ENCODE peak calls at places on chromosome 9, in eight cellular contexts. N is HCEC 1CT, P is T-helper 17 cell, F is NCI-H460, A is stomach, Z is T1000, D is hippocampal formation, L is OCI-LY7. K is an unnamed sample.

GRCh38 chr9:118336167-118336951 is 632.2 kb downstream of the TLR4 start:
- DNase-seq in F (no peak), Z (no peak), P (no peak), D (no peak), L (no peak), N (no peak), A (no peak), K (no peak)

GRCh38 chr9:137317021-137317978 is 15.2 kb upstream of the NRARP start:
- DNase-seq in F (no peak), D (no peak), N (no peak), L (no peak), A (peak; percentile 19), Z (no peak), P (peak; percentile 8), K (no peak)

GRCh38 chr9:76943071-76943470 is 37.2 kb upstream of the PRUNE2 start:
- DNase-seq in L (no peak), Z (no peak), A (no peak), P (no peak), D (no peak), F (no peak), N (no peak), K (peak; percentile 27)

GRCh38 chr9:133428579-133429215 is 6.5 kb downstream of the ADAMTS13 start:
- DNase-seq in D (no peak), N (no peak), P (no peak), F (no peak), Z (no peak), L (no peak), A (peak; percentile 43), K (peak; percentile 31)

GRCh38 chr9:89533396-89534187 is 35.7 kb upstream of the SEMA4D start:
- DNase-seq in Z (no peak), F (no peak), D (no peak), L (no peak), P (no peak), A (no peak), N (no peak), K (no peak)

GRCh38 chr9:19185191-19185590 is 45.3 kb upstream of the DENND4C start:
- DNase-seq in A (no peak), N (no peak), L (no peak), D (no peak), Z (no peak), F (no peak), P (no peak), K (no peak)

GRCh38 chr9:21994526-21994995 is at the start of gene CDKN2B-AS1:
- DNase-seq in P (peak; percentile 43), Z (peak; percentile 60), F (no peak), N (peak; percentile 69), D (peak; percentile 22), L (peak; percentile 92), A (peak; percentile 52), K (peak; percentile 49)

GRCh38 chr9:76692448-76693129 is 71.6 kb upstream of the PCA3 start:
- DNase-seq in D (no peak), N (no peak), Z (no peak), P (no peak), F (no peak), L (no peak), A (no peak), K (no peak)

GRCh38 chr9:70031141-70031545 is 12.5 kb upstream of the MAMDC2 start:
- DNase-seq in Z (peak; percentile 41), D (no peak), P (no peak), N (peak; percentile 65), L (no peak), F (no peak), A (no peak), K (no peak)

GRCh38 chr9:111876179-111876578 is 20.4 kb upstream of the UGCG start:
- DNase-seq in N (no peak), L (no peak), D (no peak), A (no peak), Z (no peak), P (no peak), F (no peak), K (no peak)

GRCh38 chr9:15837079-15837679 is 284.3 kb downstream of the CCDC171 start:
- DNase-seq in D (no peak), P (no peak), A (no peak), N (peak; percentile 57), L (peak; percentile 60), F (peak; percentile 49), Z (no peak), K (no peak)

GRCh38 chr9:98970532-98971041 is 26.9 kb downstream of the COL15A1 start:
- DNase-seq in A (no peak), D (no peak), Z (no peak), P (no peak), L (no peak), F (no peak), N (no peak), K (no peak)

GRCh38 chr9:89760123-89760522 is 155.3 kb downstream of the GADD45G start:
- DNase-seq in D (no peak), N (no peak), L (no peak), A (no peak), Z (no peak), F (no peak), P (no peak), K (no peak)

GRCh38 chr9:98880311-98881015 is 63.2 kb upstream of the COL15A1 start:
- DNase-seq in L (no peak), F (no peak), Z (no peak), P (no peak), A (no peak), N (no peak), D (no peak), K (no peak)

GRCh38 chr9:106717686-106718085 is 145.3 kb upstream of the ZNF462 start:
- DNase-seq in Z (no peak), P (no peak), N (peak; percentile 85), A (no peak), L (no peak), D (no peak), F (no peak), K (no peak)

GRCh38 chr9:122347348-122348287 is 23.2 kb upstream of the PTGS1 start:
- DNase-seq in F (no peak), P (no peak), L (no peak), N (peak; percentile 47), D (no peak), A (no peak), Z (no peak), K (peak; percentile 65)

GRCh38 chr9:7174301-7174700 is 416.5 kb downstream of the KDM4C start:
- DNase-seq in D (no peak), Z (no peak), N (no peak), A (no peak), P (no peak), L (no peak), F (no peak), K (no peak)

GRCh38 chr9:129500166-129500862 is 120.6 kb downstream of the C9orf50 start:
- DNase-seq in A (no peak), N (no peak), Z (no peak), F (no peak), L (no peak), P (no peak), D (no peak), K (no peak)

GRCh38 chr9:95458666-95459065 is 58.1 kb downstream of the PTCH1 start:
- DNase-seq in A (no peak), F (no peak), Z (no peak), N (no peak), P (no peak), D (no peak), L (no peak), K (no peak)

GRCh38 chr9:111728143-111728542 is 66.6 kb downstream of the SHOC1 start:
- DNase-seq in P (no peak), L (no peak), Z (no peak), F (no peak), N (no peak), A (no peak), D (no peak), K (no peak)

GRCh38 chr9:75041041-75041440 is 12.9 kb upstream of the CARNMT1 start:
- DNase-seq in A (no peak), Z (no peak), N (peak; percentile 73), L (no peak), D (no peak), P (no peak), F (no peak), K (no peak)

GRCh38 chr9:132214027-132214622 is 52.3 kb downstream of the NTNG2 start:
- DNase-seq in P (no peak), N (peak; percentile 73), Z (peak; percentile 87), A (peak; percentile 38), D (peak; percentile 79), L (no peak), F (peak; percentile 27), K (no peak)

GRCh38 chr9:136546697-136547481 is 1.0 kb upstream of the NOTCH1 start:
- DNase-seq in F (peak; percentile 47), A (peak; percentile 83), P (peak; percentile 36), L (peak; percentile 60), N (peak; percentile 14), D (peak; percentile 29), Z (peak; percentile 16), K (peak; percentile 81)

GRCh38 chr9:130421154-130421801 is 23.5 kb upstream of the ASS1 start:
- DNase-seq in L (no peak), P (no peak), A (no peak), F (no peak), D (no peak), N (no peak), Z (no peak), K (no peak)

GRCh38 chr9:108552459-108553040 is 303.2 kb downstream of the ACTL7B start:
- DNase-seq in F (peak; percentile 11), P (no peak), L (no peak), N (no peak), D (no peak), A (peak; percentile 70), Z (no peak), K (peak; percentile 64)

GRCh38 chr9:121797056-121797455 is 145.6 kb downstream of the DAB2IP start:
- DNase-seq in A (no peak), P (no peak), L (no peak), N (no peak), Z (no peak), D (no peak), F (no peak), K (no peak)

GRCh38 chr9:19992556-19992955 is 203.7 kb upstream of the SLC24A2 start:
- DNase-seq in F (no peak), P (no peak), L (no peak), N (peak; percentile 98), D (no peak), A (no peak), Z (no peak), K (no peak)

GRCh38 chr9:79639354-79639753 is 67.6 kb downstream of the TLE4 start:
- DNase-seq in F (no peak), D (no peak), N (peak; percentile 41), A (no peak), L (no peak), Z (no peak), P (no peak), K (no peak)